ENCODE peak calls at places on chromosome 3, in ten cellular contexts. T, R, P, G, A, M, Q, Y, Z and E are unnamed samples.
A peak's percentile ranks its signal among the peaks of the same experiment; 100 is the strongest.

GRCh38 chr3:50862221-50862620 is 187.5 kb downstream of the DOCK3 start:
- DNase-seq in M (no peak), Q (no peak), G (no peak), P (no peak), A (peak; percentile 16), Z (no peak), Y (no peak), R (no peak), T (no peak), E (no peak)

GRCh38 chr3:73602171-73602570 is 22.6 kb downstream of the PDZRN3 start:
- DNase-seq in R (peak; percentile 41), T (no peak), Q (peak; percentile 77), P (peak; percentile 74), G (peak; percentile 96), A (no peak), M (no peak), Y (no peak), Z (no peak), E (peak; percentile 76)

GRCh38 chr3:32200490-32200889 is 38.0 kb upstream of the CMTM8 start:
- DNase-seq in A (no peak), T (no peak), R (no peak), Z (no peak), M (peak; percentile 63), P (peak; percentile 90), G (peak; percentile 68), Q (no peak), Y (no peak), E (peak; percentile 90)

GRCh38 chr3:152656207-152657001 is 178.5 kb upstream of the P2RY1 start:
- DNase-seq in T (no peak), A (peak; percentile 45), Z (no peak), G (no peak), R (no peak), Q (no peak), P (peak; percentile 8), M (no peak), Y (no peak), E (peak; percentile 16)

GRCh38 chr3:12187448-12188327 is 29.0 kb upstream of the TIMP4 start:
- DNase-seq in Y (no peak), M (peak; percentile 34), P (peak; percentile 77), G (peak; percentile 70), Q (no peak), Z (no peak), T (peak; percentile 61), R (no peak), A (no peak), E (peak; percentile 78)

GRCh38 chr3:70771426-70772147 is 459.1 kb upstream of the MDFIC2 start:
- DNase-seq in R (peak; percentile 67), Z (no peak), M (no peak), Y (no peak), P (peak; percentile 41), Q (no peak), T (no peak), A (no peak), G (peak; percentile 66), E (peak; percentile 74)

GRCh38 chr3:156483426-156483825 is 71.5 kb downstream of the SSR3 start:
- DNase-seq in R (peak; percentile 86), Q (peak; percentile 52), Z (no peak), M (no peak), G (peak; percentile 88), T (no peak), A (no peak), Y (peak; percentile 42), P (peak; percentile 71), E (peak; percentile 86)

GRCh38 chr3:173733029-173733652 is 335.6 kb downstream of the NLGN1 start:
- DNase-seq in T (peak; percentile 26), Z (no peak), R (no peak), M (no peak), P (peak; percentile 72), A (no peak), G (peak; percentile 68), Q (no peak), Y (peak; percentile 8), E (peak; percentile 79)

GRCh38 chr3:115428825-115429224 is 194.5 kb upstream of the GAP43 start:
- DNase-seq in G (peak; percentile 37), P (no peak), Y (no peak), A (no peak), T (no peak), M (no peak), R (no peak), Z (no peak), Q (no peak), E (peak; percentile 5)

GRCh38 chr3:111311126-111311525 is 230.9 kb upstream of the CD96 start:
- DNase-seq in Y (no peak), M (no peak), G (no peak), A (no peak), P (no peak), R (no peak), Q (no peak), T (no peak), Z (no peak), E (no peak)

GRCh38 chr3:50410593-50411139 is 51.3 kb upstream of the TMEM115 start:
- DNase-seq in T (no peak), M (no peak), Z (no peak), Q (no peak), Y (no peak), R (no peak), P (no peak), A (no peak), G (no peak), E (no peak)

GRCh38 chr3:51621091-51621892 is 49.8 kb upstream of the TEX264 start:
- DNase-seq in T (no peak), M (no peak), Q (no peak), Y (no peak), R (peak; percentile 27), G (peak; percentile 63), A (no peak), Z (no peak), P (peak; percentile 34), E (peak; percentile 20)

GRCh38 chr3:160163259-160163878 is 61.9 kb upstream of the C3orf80 start:
- DNase-seq in G (peak; percentile 56), P (peak; percentile 68), Z (no peak), Y (peak; percentile 12), Q (no peak), M (no peak), R (no peak), T (no peak), A (no peak), E (peak; percentile 67)

DNA sequence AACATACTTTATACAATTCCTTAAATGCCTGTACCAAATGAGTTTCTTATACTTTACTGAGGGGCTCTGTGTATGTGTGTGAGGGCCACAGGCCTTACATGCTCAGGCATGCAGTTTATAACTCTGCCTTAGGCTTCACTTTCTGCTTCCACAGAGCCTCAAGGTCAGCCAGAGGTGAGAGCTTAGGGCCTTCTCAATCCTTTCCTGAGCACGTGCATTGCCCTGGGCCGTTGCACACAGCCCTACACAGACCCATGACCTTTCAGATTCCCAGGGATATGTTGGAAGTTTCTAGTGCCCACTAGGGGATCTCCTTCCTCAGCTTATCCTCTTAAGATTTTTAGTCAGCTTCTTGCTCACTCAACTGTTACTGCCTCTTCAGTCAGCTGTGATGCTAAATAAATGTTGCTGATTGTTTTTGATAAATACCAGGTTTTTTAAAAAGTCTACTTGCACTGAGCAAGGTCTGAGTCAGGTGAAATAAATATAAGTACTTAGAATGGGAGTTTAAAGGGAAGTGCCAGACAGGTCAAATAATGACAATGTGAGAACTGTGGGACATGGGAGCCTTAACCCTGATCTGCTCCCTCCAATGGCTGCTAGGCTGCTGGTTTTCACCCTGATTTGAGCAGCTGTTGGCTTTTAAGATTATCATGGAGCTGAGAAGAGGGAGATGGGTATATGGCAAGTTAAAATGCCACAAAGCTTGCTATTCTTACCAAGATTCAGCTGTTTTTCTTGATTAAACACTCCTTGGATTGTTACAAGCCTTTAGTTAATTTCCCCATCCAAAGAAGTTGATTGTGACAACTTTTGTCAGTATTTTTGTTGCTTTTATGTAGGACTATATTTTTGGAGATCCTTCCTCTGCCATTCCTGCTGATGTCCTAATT is 169.5 kb downstream of the PLD1 start:
- DNase-seq in Y (no peak), P (peak; percentile 41), M (no peak), G (peak; percentile 52), T (no peak), A (peak; percentile 23), Q (peak; percentile 16), Z (no peak), R (peak; percentile 50), E (peak; percentile 39)
- TF ChIP-seq CTCF in Y (no peak), P (peak; percentile 26), M (no peak), G (peak; percentile 20), T (no peak), A (peak; percentile 24), Q (peak; percentile 41), Z (no peak), R (peak; percentile 11), E (peak; percentile 23)

DNA sequence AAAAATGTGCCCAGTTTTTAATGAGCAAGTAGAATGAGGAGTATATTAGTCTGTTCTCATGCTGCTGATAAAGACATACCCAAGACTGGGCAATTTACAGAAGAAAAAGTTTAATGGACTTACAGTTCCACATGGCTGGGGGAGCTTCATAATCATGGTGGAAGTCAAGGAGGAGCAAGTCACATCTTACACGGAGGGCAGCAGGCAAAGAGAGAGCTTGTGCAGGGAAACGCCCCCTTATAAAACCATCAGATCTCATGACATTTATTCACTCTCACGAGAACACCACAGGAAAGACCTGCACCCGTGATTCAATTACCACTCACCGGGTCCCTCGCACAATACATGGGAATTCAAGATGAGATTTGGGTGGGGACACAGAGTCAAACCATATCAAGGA is 111.7 kb upstream of the CNTN6 start:
- DNase-seq in A (no peak), Z (no peak), G (no peak), M (no peak), Y (no peak), Q (no peak), T (no peak), R (no peak), P (no peak), E (no peak)
- H3K4me3 ChIP-seq in A (no peak overlapping the region), Z (no peak overlapping the region), G (no peak overlapping the region), M (no peak overlapping the region), Y (no peak overlapping the region), Q (no peak overlapping the region), T (no peak overlapping the region), R (no peak overlapping the region), P (no peak overlapping the region), E (no peak overlapping the region)

GRCh38 chr3:13416002-13416793 is 3.9 kb downstream of the NUP210 start:
- DNase-seq in Z (no peak), M (no peak), A (peak; percentile 41), Y (peak; percentile 45), R (no peak), G (no peak), T (no peak), Q (no peak), P (no peak), E (no peak)
- TF ChIP-seq CTCF in Z (no peak), M (no peak), A (peak; percentile 58), Y (peak; percentile 80), R (peak; percentile 3), G (no peak), T (no peak), Q (no peak), P (no peak), E (no peak)

DNA sequence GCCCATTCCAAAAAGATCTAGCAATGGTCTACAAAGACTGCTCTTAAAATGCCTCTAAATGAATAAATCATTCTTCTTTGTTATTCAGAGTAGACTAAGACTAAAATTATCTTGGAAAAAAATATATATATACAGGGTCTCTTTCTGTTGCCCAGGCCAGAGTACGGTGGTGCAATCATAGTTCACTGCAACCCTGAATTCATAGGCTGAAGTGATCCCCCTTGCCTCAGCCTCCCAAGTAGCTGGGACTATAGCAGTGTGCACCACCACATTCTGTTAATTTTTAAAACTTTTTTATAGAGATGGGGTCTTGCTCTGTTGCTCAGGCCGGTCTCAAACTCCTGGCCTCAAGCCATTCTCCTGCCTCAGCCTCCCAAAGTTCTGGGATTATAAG is 18.7 kb downstream of the WWTR1 start:
- DNase-seq in Q (no peak), Y (no peak), Z (no peak), A (no peak), M (no peak), G (no peak), P (no peak), T (no peak), R (no peak), E (no peak)
- H3K4me3 ChIP-seq in Q (peak overlapping the region; percentile 26), Y (no peak overlapping the region), Z (no peak overlapping the region), A (no peak overlapping the region), M (peak overlapping the region; percentile 1), G (peak overlapping the region; percentile 37), P (peak overlapping the region; percentile 43), T (no peak overlapping the region), R (peak overlapping the region; percentile 23), E (no peak overlapping the region)